ENCODE peak calls at places on chromosomes 13 and 19, in six cellular contexts. X is endodermal cell, Z is BE2C, A is natural killer cell, V is keratinocyte, W is IMR-90. J is an unnamed sample.

GRCh38 chr19:5993516-5994406 is 15.8 kb upstream of the RANBP3 start:
- DNase-seq in Z (peak), W (no peak), V (no peak), A (no peak), X (no peak), J (no peak)

GRCh38 chr13:98972627-98973026 is 5.2 kb downstream of the DOCK9 start:
- DNase-seq in X (no peak), V (peak), A (no peak), Z (no peak), W (peak), J (peak)

GRCh38 chr19:48746738-48747575 is at the start of gene IZUMO1:
- DNase-seq in A (no peak), Z (peak), W (peak), X (peak), V (no peak), J (peak)

GRCh38 chr19:15381429-15381828 is 1.8 kb upstream of the AKAP8 start:
- DNase-seq in V (no peak), A (no peak), W (no peak), X (no peak), Z (no peak), J (no peak)

GRCh38 chr19:23310729-23311211 is 60.6 kb upstream of the ZNF724 start:
- DNase-seq in V (no peak), Z (no peak), X (no peak), W (no peak), A (no peak), J (no peak)

GRCh38 chr13:74667656-74668055 is 533.5 kb upstream of the KLF12 start:
- DNase-seq in W (no peak), A (no peak), Z (no peak), X (no peak), V (no peak), J (no peak)

GRCh38 chr13:110503979-110504499 is 57.5 kb downstream of the RAB20 start:
- DNase-seq in Z (no peak), V (no peak), W (no peak), A (no peak), X (no peak), J (no peak)

GRCh38 chr13:24505256-24505655 is 7.3 kb downstream of the PARP4 start:
- DNase-seq in V (no peak), A (no peak), W (no peak), Z (no peak), X (no peak), J (no peak)

GRCh38 chr13:97141564-97142005 is 80.5 kb upstream of the MBNL2 start:
- DNase-seq in V (peak), X (peak), W (peak), A (no peak), Z (peak), J (peak)

GRCh38 chr13:68713394-68713793 is 1394.2 kb upstream of the ATXN8OS start:
- DNase-seq in A (no peak), X (peak), W (no peak), Z (no peak), V (no peak), J (no peak)
- TF ChIP-seq CTCF in A (no peak), X (no peak), W (no peak), Z (no peak), V (no peak), J (no peak)

GRCh38 chr13:113820813-113821651 is 42.8 kb downstream of the GAS6 start:
- DNase-seq in A (no peak), V (peak), Z (peak), W (peak), X (no peak), J (peak)
- TF ChIP-seq CTCF in A (no peak), V (no peak), Z (no peak), W (peak), X (no peak), J (peak)

DNA sequence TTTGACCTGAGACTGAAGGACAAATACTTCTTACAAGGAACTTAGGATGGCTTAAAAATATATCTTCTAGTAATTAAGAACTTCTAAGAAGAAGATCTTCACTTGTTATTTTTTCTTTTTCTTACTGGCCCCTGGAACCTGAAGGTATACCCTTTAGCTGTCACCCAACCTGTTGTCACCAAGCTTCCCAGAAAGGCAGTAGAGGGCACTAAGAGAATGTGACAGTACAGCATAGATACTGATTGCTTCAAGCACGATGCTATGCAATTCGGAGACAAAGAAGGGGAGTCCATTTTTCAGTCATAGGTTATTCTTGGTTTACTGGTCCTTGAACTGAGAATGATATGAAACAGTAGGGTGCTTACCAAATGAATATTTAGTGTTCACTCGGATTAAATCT is 208.3 kb upstream of the PCDH9 start:
- DNase-seq in X (peak), A (no peak), V (no peak), W (no peak), Z (peak), J (no peak)
- TF ChIP-seq CTCF in X (peak), A (no peak), V (no peak), W (no peak), Z (peak), J (no peak)

GRCh38 chr19:43806848-43807247 is 4.6 kb upstream of the LYPD5 start:
- DNase-seq in W (no peak), A (no peak), X (no peak), Z (no peak), V (no peak), J (no peak)
- TF ChIP-seq CTCF in W (no peak), A (no peak), X (no peak), Z (no peak), V (no peak), J (no peak)

GRCh38 chr19:39145180-39145953 is 19.8 kb downstream of the PAK4 start:
- DNase-seq in A (no peak), V (no peak), X (no peak), W (no peak), Z (no peak), J (no peak)
- TF ChIP-seq CTCF in A (no peak), V (no peak), X (no peak), W (no peak), Z (no peak), J (no peak)

GRCh38 chr19:18470787-18471186 is 32.9 kb upstream of the ISYNA1 start:
- DNase-seq in Z (no peak), A (no peak), V (no peak), X (no peak), W (no peak), J (no peak)
- TF ChIP-seq CTCF in Z (no peak), A (no peak), V (no peak), X (no peak), W (no peak), J (no peak)

DNA sequence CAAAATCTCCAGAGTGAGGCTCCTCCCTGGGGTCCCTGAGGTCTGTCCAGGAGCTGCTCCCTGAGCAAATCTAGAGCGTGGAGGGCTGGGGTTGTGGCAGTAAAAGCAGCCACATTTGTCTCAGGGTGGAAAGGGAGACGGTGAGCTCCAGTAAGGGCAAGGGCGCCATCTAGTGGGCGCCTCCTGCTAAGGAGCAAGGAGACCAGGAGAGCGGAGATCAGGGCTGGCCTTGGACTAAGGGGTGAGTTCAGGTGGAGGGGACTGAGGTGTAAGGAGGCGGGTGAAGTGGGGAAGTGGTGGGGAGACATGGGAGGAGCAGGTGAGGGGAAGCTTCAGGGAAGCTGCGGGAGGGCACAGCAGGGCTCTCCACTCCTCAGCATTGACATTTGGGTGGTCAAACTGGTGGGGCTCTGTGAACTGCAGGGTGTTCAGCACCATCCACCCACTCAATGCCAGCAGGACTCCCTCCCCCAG is 5.3 kb upstream of the CEACAM21 start:
- DNase-seq in A (peak), V (peak), Z (peak), W (peak), X (peak), J (peak)
- TF ChIP-seq CTCF in A (peak), V (peak), Z (peak), W (peak), X (peak), J (peak)

GRCh38 chr13:113135281-113135760 is 12.7 kb downstream of the F10 start:
- DNase-seq in V (no peak), Z (no peak), W (no peak), X (peak), A (no peak), J (no peak)

GRCh38 chr13:113126265-113127150 is 3.9 kb downstream of the F10 start:
- DNase-seq in W (no peak), Z (peak), A (no peak), V (no peak), X (peak), J (no peak)

GRCh38 chr13:113125506-113126264 is 3.1 kb downstream of the F10 start:
- DNase-seq in V (no peak), Z (peak), X (no peak), W (no peak), A (no peak), J (no peak)

GRCh38 chr13:113129480-113129879 is 6.9 kb downstream of the F10 start:
- DNase-seq in W (no peak), X (peak), A (no peak), Z (no peak), V (no peak), J (no peak)

GRCh38 chr13:113129921-113130750 is 7.5 kb downstream of the F10 start:
- DNase-seq in V (no peak), Z (no peak), W (no peak), A (no peak), X (peak), J (no peak)
- TF ChIP-seq CTCF in V (no peak), Z (no peak), W (no peak), A (no peak), X (no peak), J (no peak)

GRCh38 chr19:13034636-13035035 is 39.4 kb downstream of the NFIX start:
- DNase-seq in V (no peak), W (no peak), A (no peak), X (no peak), Z (no peak), J (no peak)

GRCh38 chr19:13031917-13032623 is 36.8 kb downstream of the NFIX start:
- DNase-seq in X (no peak), V (no peak), A (no peak), Z (no peak), W (peak), J (no peak)

GRCh38 chr19:13032837-13033236 is 37.6 kb downstream of the NFIX start:
- DNase-seq in X (no peak), A (no peak), V (no peak), Z (no peak), W (no peak), J (no peak)

GRCh38 chr19:13033819-13034611 is 38.7 kb downstream of the NFIX start:
- DNase-seq in X (peak), W (peak), Z (peak), V (no peak), A (peak), J (no peak)

DNA sequence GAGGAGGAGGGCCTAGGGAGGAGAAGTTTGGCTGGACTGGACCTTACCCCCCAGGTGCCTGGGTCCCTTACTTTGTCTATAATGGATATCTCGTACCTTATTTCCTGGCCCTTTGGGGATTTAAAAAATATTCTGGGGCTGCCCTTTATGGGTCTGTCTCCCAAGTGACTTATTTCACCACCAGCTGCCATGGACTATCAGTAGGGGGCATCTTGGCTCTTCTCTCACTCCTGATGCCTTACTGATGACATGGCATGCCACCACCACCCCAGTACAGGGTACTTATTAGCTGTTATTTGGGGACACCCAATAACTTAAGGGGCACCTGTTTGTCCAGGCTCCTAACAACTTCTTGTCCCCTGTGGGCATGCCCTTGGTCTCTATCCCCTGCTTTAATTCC is 38.0 kb downstream of the NFIX start:
- DNase-seq in V (no peak), A (no peak), Z (no peak), W (no peak), X (no peak), J (no peak)
- TF ChIP-seq CTCF in V (peak), A (no peak), Z (peak), W (peak), X (peak), J (peak)

J was measured in fibroblast of villous mesenchyme.